ENCODE peak calls at places on chromosomes 16 and 17, in six cellular contexts. E is ELR, H is NCI-H1105 treated with DMSO at 0.1 percent for 48 hours, P is naive B cell, I is DMS153, B is AG08396. S is an unnamed sample.

GRCh38 chr17:38619937-38620550 is 14.3 kb upstream of the SRCIN1 start:
- DNase-seq in E (no peak), H (no peak), P (no peak), I (no peak), B (no peak), S (no peak)

GRCh38 chr17:81164464-81165245 is 652 bp upstream of the PVALEF start:
- DNase-seq in E (no peak), H (no peak), P (no peak), I (no peak), B (no peak), S (peak)

GRCh38 chr17:57902800-57903759 is 52.1 kb downstream of the CUEDC1 start:
- DNase-seq in E (peak), H (peak), P (no peak), I (peak), B (peak), S (peak)

GRCh38 chr16:75099738-75100615 is 16.6 kb downstream of the LDHD start:
- DNase-seq in E (peak), H (no peak), P (no peak), I (no peak), B (no peak), S (no peak)

GRCh38 chr16:11004957-11005610 is 60.7 kb downstream of the CLEC16A start:
- DNase-seq in E (peak), H (no peak), P (no peak), I (no peak), B (peak), S (no peak)

GRCh38 chr17:39648876-39649430 is 12.0 kb downstream of the STARD3 start:
- DNase-seq in E (no peak), H (no peak), P (no peak), I (no peak), B (no peak), S (no peak)

GRCh38 chr17:17300624-17301568 is 2.3 kb upstream of the NT5M start:
- DNase-seq in E (peak), H (no peak), P (peak), I (no peak), B (peak), S (no peak)

GRCh38 chr16:13439766-13440165 is 480.2 kb upstream of the ERCC4 start:
- DNase-seq in E (no peak), H (no peak), P (no peak), I (no peak), B (no peak), S (no peak)

GRCh38 chr16:1677942-1678499 is at the start of gene JPT2:
- DNase-seq in E (peak), H (peak), P (peak), I (peak), B (peak), S (peak)

GRCh38 chr16:19309178-19309577 is 23.6 kb downstream of the CLEC19A start:
- DNase-seq in E (no peak), H (no peak), P (no peak), I (no peak), B (no peak), S (no peak)

S was measured in NCI-H2081 treated with DMSO at 0.1 percent for 48 hours.